ENCODE peak calls at places on chromosomes 1 and 21, in five cellular contexts. One of them, this sample, is unnamed.

GRCh38 chr1:105137543-105138444 is 1388.1 kb downstream of the AMY1C start:
- DNase-seq in fibroblast of mammary gland: no peak
- DNase-seq in fibroblast of lung: no peak
- DNase-seq in NCI-H1694 treated with DMSO at 0.1 percent for 48 hours: peak; percentile 71
- DNase-seq in skeletal muscle cell: no peak
- DNase-seq in this sample: peak; percentile 67

GRCh38 chr1:58764294-58764978 is 19.4 kb downstream of the JUN start:
- DNase-seq in fibroblast of mammary gland: peak; percentile 85
- DNase-seq in fibroblast of lung: peak; percentile 96
- DNase-seq in NCI-H1694 treated with DMSO at 0.1 percent for 48 hours: no peak
- DNase-seq in skeletal muscle cell: peak; percentile 78
- DNase-seq in this sample: peak; percentile 66

GRCh38 chr1:205095422-205095821 is 11.2 kb upstream of the TMEM81 start:
- DNase-seq in fibroblast of mammary gland: no peak
- DNase-seq in fibroblast of lung: no peak
- DNase-seq in NCI-H1694 treated with DMSO at 0.1 percent for 48 hours: no peak
- DNase-seq in skeletal muscle cell: no peak
- DNase-seq in this sample: no peak

GRCh38 chr1:61244114-61244513 is 161.8 kb downstream of the NFIA start:
- DNase-seq in fibroblast of mammary gland: peak; percentile 91
- DNase-seq in fibroblast of lung: peak; percentile 76
- DNase-seq in NCI-H1694 treated with DMSO at 0.1 percent for 48 hours: peak; percentile 95
- DNase-seq in skeletal muscle cell: peak; percentile 83
- DNase-seq in this sample: peak; percentile 81

GRCh38 chr1:233020441-233020840 is 70.0 kb downstream of the NTPCR start:
- DNase-seq in fibroblast of mammary gland: no peak
- DNase-seq in fibroblast of lung: peak; percentile 68
- DNase-seq in NCI-H1694 treated with DMSO at 0.1 percent for 48 hours: no peak
- DNase-seq in skeletal muscle cell: no peak
- DNase-seq in this sample: peak; percentile 40

GRCh38 chr1:121586369-121587229 is 401.8 kb downstream of the SRGAP2C start:
- DNase-seq in fibroblast of mammary gland: no peak
- DNase-seq in fibroblast of lung: no peak
- DNase-seq in NCI-H1694 treated with DMSO at 0.1 percent for 48 hours: no peak
- DNase-seq in skeletal muscle cell: no peak
- DNase-seq in this sample: no peak

GRCh38 chr1:177567393-177567792 is 396.6 kb downstream of the BRINP2 start:
- DNase-seq in fibroblast of mammary gland: peak; percentile 39
- DNase-seq in fibroblast of lung: no peak
- DNase-seq in NCI-H1694 treated with DMSO at 0.1 percent for 48 hours: no peak
- DNase-seq in skeletal muscle cell: no peak
- DNase-seq in this sample: no peak

GRCh38 chr1:113452921-113453770 is 62.8 kb downstream of the MAGI3 start:
- DNase-seq in fibroblast of mammary gland: peak; percentile 71
- DNase-seq in fibroblast of lung: peak; percentile 41
- DNase-seq in NCI-H1694 treated with DMSO at 0.1 percent for 48 hours: peak; percentile 64
- DNase-seq in skeletal muscle cell: peak; percentile 25
- DNase-seq in this sample: peak; percentile 67

GRCh38 chr21:25186278-25186677 is 421.0 kb downstream of the MRPL39 start:
- DNase-seq in fibroblast of mammary gland: no peak
- DNase-seq in fibroblast of lung: peak; percentile 10
- DNase-seq in NCI-H1694 treated with DMSO at 0.1 percent for 48 hours: no peak
- DNase-seq in skeletal muscle cell: no peak
- DNase-seq in this sample: no peak

GRCh38 chr1:169796411-169796810 is 1.7 kb upstream of the METTL18 start:
- DNase-seq in fibroblast of mammary gland: no peak
- DNase-seq in fibroblast of lung: no peak
- DNase-seq in NCI-H1694 treated with DMSO at 0.1 percent for 48 hours: no peak
- DNase-seq in skeletal muscle cell: no peak
- DNase-seq in this sample: no peak

GRCh38 chr1:30722175-30722537 is 1.2 kb downstream of the MATN1 start:
- DNase-seq in fibroblast of mammary gland: no peak
- DNase-seq in fibroblast of lung: no peak
- DNase-seq in NCI-H1694 treated with DMSO at 0.1 percent for 48 hours: no peak
- DNase-seq in skeletal muscle cell: no peak
- DNase-seq in this sample: no peak

GRCh38 chr21:28148400-28149064 is 844.1 kb downstream of the LTN1 start:
- DNase-seq in fibroblast of mammary gland: no peak
- DNase-seq in fibroblast of lung: peak; percentile 22
- DNase-seq in NCI-H1694 treated with DMSO at 0.1 percent for 48 hours: no peak
- DNase-seq in skeletal muscle cell: no peak
- DNase-seq in this sample: peak; percentile 70

GRCh38 chr1:31939484-31940329 is 1.5 kb upstream of the PTP4A2 start:
- DNase-seq in fibroblast of mammary gland: peak; percentile 92
- DNase-seq in fibroblast of lung: peak; percentile 91
- DNase-seq in NCI-H1694 treated with DMSO at 0.1 percent for 48 hours: no peak
- DNase-seq in skeletal muscle cell: peak; percentile 83
- DNase-seq in this sample: peak; percentile 91

GRCh38 chr1:17995480-17995879 is 112.1 kb upstream of the IGSF21 start:
- DNase-seq in fibroblast of mammary gland: no peak
- DNase-seq in fibroblast of lung: no peak
- DNase-seq in NCI-H1694 treated with DMSO at 0.1 percent for 48 hours: no peak
- DNase-seq in skeletal muscle cell: no peak
- DNase-seq in this sample: no peak

GRCh38 chr21:16046625-16047340 is 317.0 kb downstream of the USP25 start:
- DNase-seq in fibroblast of mammary gland: peak; percentile 72
- DNase-seq in fibroblast of lung: peak; percentile 54
- DNase-seq in NCI-H1694 treated with DMSO at 0.1 percent for 48 hours: no peak
- DNase-seq in skeletal muscle cell: no peak
- DNase-seq in this sample: no peak

This sample was measured in cardiac muscle cell.